ENCODE peak calls at places on chromosomes 12 and 14, in six cellular contexts. T is psoas muscle, E is kidney, J is cardiac muscle cell, O is hepatocyte, N is H7. R is an unnamed sample.

GRCh38 chr12:123005081-123005626 is 24.7 kb downstream of the ARL6IP4 start:
- DNase-seq in T (peak; percentile 8), E (no peak), J (no peak), O (no peak), N (no peak), R (no peak)

GRCh38 chr14:24425704-24426103 is 3.8 kb downstream of the CBLN3 start:
- DNase-seq in T (no peak), E (no peak), J (peak; percentile 91), O (peak; percentile 78), N (no peak), R (peak; percentile 95)

GRCh38 chr12:102167821-102168605 is 29.6 kb downstream of the PMCH start:
- DNase-seq in T (no peak), E (no peak), J (no peak), O (no peak), N (no peak), R (peak; percentile 28)

GRCh38 chr12:94714378-94714777 is 64.0 kb upstream of the TMCC3 start:
- DNase-seq in T (peak; percentile 56), E (no peak), J (peak; percentile 32), O (no peak), N (no peak), R (peak; percentile 86)

GRCh38 chr12:121712462-121713256 is at the start of gene TMEM120B:
- DNase-seq in T (peak; percentile 88), E (peak; percentile 96), J (peak; percentile 80), O (peak; percentile 92), N (peak; percentile 97), R (peak; percentile 66)

GRCh38 chr12:111812881-111813741 is 28.9 kb upstream of the MAPKAPK5 start:
- DNase-seq in T (peak; percentile 71), E (no peak), J (peak; percentile 92), O (peak; percentile 92), N (peak; percentile 83), R (peak; percentile 92)

GRCh38 chr14:58697266-58697926 is 59.6 kb downstream of the DACT1 start:
- DNase-seq in T (no peak), E (no peak), J (no peak), O (no peak), N (peak; percentile 22), R (no peak)

GRCh38 chr12:40622246-40622838 is 69.9 kb upstream of the CNTN1 start:
- DNase-seq in T (peak; percentile 30), E (peak; percentile 57), J (peak; percentile 46), O (peak; percentile 78), N (peak; percentile 59), R (peak; percentile 59)

GRCh38 chr12:105562727-105563072 is 232.2 kb downstream of the C12orf75 start:
- DNase-seq in T (no peak), E (no peak), J (no peak), O (peak; percentile 8), N (no peak), R (no peak)

GRCh38 chr12:111624540-111624939 is 25.4 kb upstream of the ATXN2 start:
- DNase-seq in T (no peak), E (peak; percentile 32), J (no peak), O (no peak), N (peak; percentile 19), R (no peak)

GRCh38 chr12:83893101-83893500 is 1019.5 kb downstream of the SLC6A15 start:
- DNase-seq in T (no peak), E (no peak), J (peak; percentile 53), O (no peak), N (no peak), R (no peak)

GRCh38 chr14:96582995-96583394 is 80.8 kb downstream of the PAPOLA start:
- DNase-seq in T (no peak), E (no peak), J (no peak), O (no peak), N (no peak), R (no peak)

GRCh38 chr12:117485984-117486839 is 124.8 kb upstream of the NOS1 start:
- DNase-seq in T (no peak), E (no peak), J (no peak), O (no peak), N (no peak), R (no peak)

GRCh38 chr12:26226629-26227375 is 31.4 kb downstream of the SSPN start:
- DNase-seq in T (peak; percentile 27), E (peak; percentile 77), J (peak; percentile 33), O (peak; percentile 51), N (peak; percentile 73), R (no peak)

GRCh38 chr14:95282354-95282985 is 37.2 kb downstream of the CLMN start:
- DNase-seq in T (no peak), E (no peak), J (no peak), O (no peak), N (no peak), R (no peak)

GRCh38 chr12:92995258-92995905 is 66.3 kb upstream of the EEA1 start:
- DNase-seq in T (no peak), E (no peak), J (no peak), O (no peak), N (no peak), R (no peak)
- H3K4me3 ChIP-seq in T (no peak overlapping the region), E (no peak overlapping the region), J (no peak overlapping the region), O (no peak overlapping the region), N (no peak overlapping the region), R (no peak overlapping the region)

GRCh38 chr14:104680806-104681688 is 8.4 kb upstream of the INF2 start:
- DNase-seq in T (peak; percentile 55), E (peak; percentile 81), J (peak; percentile 77), O (peak; percentile 76), N (no peak), R (peak; percentile 82)
- H3K4me3 ChIP-seq in T (peak overlapping the region; percentile 30), E (no peak overlapping the region), J (no peak overlapping the region), O (no peak overlapping the region), N (peak overlapping the region; percentile 0), R (peak overlapping the region; percentile 45)

GRCh38 chr12:11653215-11653753 is 3.8 kb downstream of the ETV6 start:
- DNase-seq in T (no peak), E (no peak), J (peak; percentile 54), O (no peak), N (no peak), R (peak; percentile 41)

GRCh38 chr12:11651377-11651776 is 1.9 kb downstream of the ETV6 start:
- DNase-seq in T (no peak), E (no peak), J (no peak), O (no peak), N (no peak), R (peak; percentile 7)

GRCh38 chr12:11651785-11652184 is 2.3 kb downstream of the ETV6 start:
- DNase-seq in T (no peak), E (no peak), J (no peak), O (no peak), N (no peak), R (peak; percentile 27)

GRCh38 chr12:11650697-11651281 is 1.3 kb downstream of the ETV6 start:
- DNase-seq in T (no peak), E (no peak), J (peak; percentile 45), O (peak; percentile 32), N (no peak), R (peak; percentile 45)

DNA sequence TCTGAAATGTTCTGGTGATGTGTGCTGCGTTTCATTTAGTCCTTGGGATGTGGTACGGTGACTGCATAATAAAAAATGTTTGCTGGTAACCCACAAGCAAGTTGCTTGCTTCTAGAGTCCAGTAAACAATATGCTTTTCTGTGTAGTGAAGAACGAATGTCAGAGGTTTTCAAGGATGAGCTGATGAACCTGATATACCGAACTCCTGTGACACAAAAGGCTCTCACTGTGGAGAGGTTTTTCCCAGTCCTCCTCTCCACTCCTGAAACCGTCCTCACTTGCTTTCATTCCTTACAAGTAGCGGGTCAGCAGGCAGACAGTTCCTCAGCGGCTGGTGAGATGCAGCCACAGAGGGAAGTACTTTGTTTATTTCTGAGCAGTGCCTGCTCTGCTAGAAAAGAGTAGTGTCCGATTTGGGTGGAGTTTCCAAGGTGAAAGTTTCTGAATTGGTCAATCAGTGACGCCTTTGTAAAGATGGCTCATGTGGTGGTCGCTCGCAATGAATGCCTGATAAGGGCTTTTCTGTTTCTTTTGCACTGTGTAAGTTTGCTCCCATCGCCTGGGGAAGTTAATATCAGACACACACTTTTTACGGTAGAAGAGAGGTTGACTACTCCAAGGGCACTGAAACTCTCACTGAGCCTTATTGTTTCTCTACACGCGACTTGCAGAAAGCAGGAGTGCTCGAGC is 3.0 kb downstream of the ETV6 start:
- DNase-seq in T (no peak), E (no peak), J (peak; percentile 54), O (peak; percentile 20), N (no peak), R (peak; percentile 74)
- H3K4me3 ChIP-seq in T (peak overlapping the region; percentile 89), E (peak overlapping the region; percentile 97), J (peak overlapping the region; percentile 99), O (peak overlapping the region; percentile 12), N (no peak overlapping the region), R (peak overlapping the region; percentile 0)

GRCh38 chr14:81447018-81447770 is 47.1 kb upstream of the STON2 start:
- DNase-seq in T (peak; percentile 34), E (no peak), J (no peak), O (no peak), N (no peak), R (no peak)

GRCh38 chr14:81449576-81449975 is 49.5 kb upstream of the STON2 start:
- DNase-seq in T (no peak), E (no peak), J (no peak), O (no peak), N (no peak), R (no peak)

GRCh38 chr14:81450976-81451375 is 50.9 kb upstream of the STON2 start:
- DNase-seq in T (no peak), E (no peak), J (no peak), O (no peak), N (no peak), R (no peak)

GRCh38 chr14:81450100-81450531 is 50.0 kb upstream of the STON2 start:
- DNase-seq in T (peak; percentile 76), E (no peak), J (peak; percentile 22), O (no peak), N (peak; percentile 42), R (peak; percentile 58)

GRCh38 chr14:81449114-81449513 is 49.0 kb upstream of the STON2 start:
- DNase-seq in T (peak; percentile 31), E (no peak), J (peak; percentile 22), O (no peak), N (no peak), R (no peak)
- H3K4me3 ChIP-seq in T (peak overlapping the region; percentile 24), E (no peak overlapping the region), J (no peak overlapping the region), O (no peak overlapping the region), N (no peak overlapping the region), R (no peak overlapping the region)

DNA sequence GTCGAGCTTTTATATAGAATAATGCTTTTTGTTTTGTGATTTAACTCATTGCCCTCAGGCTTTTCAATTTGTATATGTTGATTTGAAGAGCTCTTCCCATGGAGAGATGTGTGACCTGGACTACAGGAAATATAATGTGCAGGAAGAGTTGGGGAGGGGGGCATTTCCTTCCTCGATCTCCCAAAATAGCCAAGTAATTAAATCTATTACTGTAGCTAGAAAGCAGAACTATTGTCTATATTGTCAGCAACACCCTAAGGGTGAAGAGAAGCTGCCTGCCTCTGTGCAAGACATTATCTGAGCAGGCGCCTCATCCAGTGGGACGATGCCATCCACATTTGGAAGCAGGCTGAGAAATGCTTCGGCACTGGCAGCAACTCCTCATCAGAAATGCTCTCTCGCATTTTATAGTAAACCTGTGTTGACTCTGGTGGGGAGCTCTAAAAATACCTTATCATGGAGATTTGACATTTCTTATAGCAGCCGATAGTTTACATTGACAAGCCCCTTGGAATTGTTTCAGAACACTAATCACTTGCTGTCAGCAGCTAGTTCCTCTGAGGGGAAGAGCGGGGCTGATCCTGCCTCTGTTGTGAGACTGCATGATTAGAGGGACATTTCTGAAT is 392.5 kb upstream of the RGS6 start:
- DNase-seq in T (no peak), E (no peak), J (peak; percentile 25), O (no peak), N (no peak), R (no peak)
- H3K4me3 ChIP-seq in T (no peak overlapping the region), E (no peak overlapping the region), J (no peak overlapping the region), O (no peak overlapping the region), N (no peak overlapping the region), R (no peak overlapping the region)